ENCODE peak calls at places on chromosomes 7 and 10, in eight cellular contexts. L, B, R, T, I, K, H and V are unnamed samples.

GRCh38 chr10:26380815-26381214 is 57.3 kb upstream of the APBB1IP start:
- DNase-seq in L (no peak), B (no peak), R (no peak), T (no peak), I (no peak), K (no peak), H (no peak), V (no peak)

GRCh38 chr10:100637785-100638184 is 102.0 kb downstream of the HIF1AN start:
- DNase-seq in L (no peak), B (no peak), R (no peak), T (peak; percentile 16), I (no peak), K (no peak), H (no peak), V (no peak)

GRCh38 chr10:47404446-47404845 is 20.4 kb upstream of the ZNF488 start:
- DNase-seq in L (no peak), B (no peak), R (peak; percentile 2), T (no peak), I (no peak), K (no peak), H (peak; percentile 71), V (no peak)

GRCh38 chr7:106618480-106618879 is 42.5 kb downstream of the CCDC71L start:
- DNase-seq in L (no peak), B (no peak), R (no peak), T (no peak), I (no peak), K (no peak), H (no peak), V (no peak)

GRCh38 chr10:77582710-77583115 is 54.9 kb downstream of the KCNMA1 start:
- DNase-seq in L (no peak), B (no peak), R (no peak), T (no peak), I (no peak), K (no peak), H (no peak), V (peak; percentile 88)

GRCh38 chr10:92052088-92052487 is 128.5 kb downstream of the BTAF1 start:
- DNase-seq in L (peak; percentile 60), B (peak; percentile 81), R (no peak), T (no peak), I (no peak), K (no peak), H (no peak), V (no peak)

GRCh38 chr7:26686448-26686981 is 177.9 kb downstream of the SKAP2 start:
- DNase-seq in L (no peak), B (no peak), R (peak; percentile 22), T (no peak), I (no peak), K (no peak), H (no peak), V (peak; percentile 31)

GRCh38 chr10:102020938-102021337 is 35.0 kb downstream of the ARMH3 start:
- DNase-seq in L (no peak), B (no peak), R (no peak), T (peak; percentile 5), I (no peak), K (no peak), H (no peak), V (no peak)

GRCh38 chr7:132270517-132270916 is 305.8 kb downstream of the PLXNA4 start:
- DNase-seq in L (no peak), B (no peak), R (no peak), T (no peak), I (no peak), K (no peak), H (no peak), V (peak; percentile 1)

GRCh38 chr7:18547509-18548187 is 52.1 kb downstream of the HDAC9 start:
- DNase-seq in L (no peak), B (no peak), R (no peak), T (no peak), I (no peak), K (no peak), H (no peak), V (no peak)

GRCh38 chr7:128863433-128863989 is 855 bp downstream of the ATP6V1F start:
- DNase-seq in L (no peak), B (no peak), R (no peak), T (peak; percentile 67), I (no peak), K (no peak), H (no peak), V (peak; percentile 63)

GRCh38 chr10:45592432-45592831 is 80.1 kb downstream of the ZFAND4 start:
- DNase-seq in L (no peak), B (no peak), R (no peak), T (no peak), I (no peak), K (no peak), H (no peak), V (no peak)

GRCh38 chr7:83413831-83414230 is 235.1 kb downstream of the SEMA3E start:
- DNase-seq in L (no peak), B (no peak), R (no peak), T (no peak), I (no peak), K (no peak), H (no peak), V (no peak)

GRCh38 chr7:19519443-19519977 is 189.3 kb downstream of the POLR1F start:
- DNase-seq in L (peak; percentile 10), B (peak; percentile 20), R (no peak), T (no peak), I (no peak), K (no peak), H (no peak), V (peak; percentile 64)

GRCh38 chr10:120098242-120098930 is 205.9 kb downstream of the SEC23IP start:
- DNase-seq in L (no peak), B (no peak), R (no peak), T (no peak), I (no peak), K (no peak), H (no peak), V (no peak)

GRCh38 chr10:15863733-15864132 is 3.4 kb upstream of the MINDY3 start:
- DNase-seq in L (no peak), B (no peak), R (no peak), T (no peak), I (no peak), K (no peak), H (no peak), V (no peak)

GRCh38 chr7:130708001-130708400 is 21.7 kb upstream of the TSGA13 start:
- DNase-seq in L (no peak), B (no peak), R (no peak), T (no peak), I (no peak), K (no peak), H (no peak), V (no peak)

GRCh38 chr7:142800103-142800502 is 29.3 kb downstream of the PRSS2 start:
- DNase-seq in L (no peak), B (no peak), R (no peak), T (no peak), I (no peak), K (no peak), H (no peak), V (no peak)

GRCh38 chr10:59876695-59877094 is 29.7 kb downstream of the CCDC6 start:
- DNase-seq in L (no peak), B (no peak), R (no peak), T (no peak), I (no peak), K (no peak), H (no peak), V (peak; percentile 33)

GRCh38 chr7:117019786-117020604 is 66.7 kb downstream of the ST7 start:
- DNase-seq in L (peak; percentile 77), B (peak; percentile 57), R (peak; percentile 20), T (no peak), I (peak; percentile 86), K (no peak), H (peak; percentile 74), V (peak; percentile 92)

GRCh38 chr10:24415455-24416169 is 206.7 kb downstream of the KIAA1217 start:
- DNase-seq in L (peak; percentile 85), B (peak; percentile 91), R (peak; percentile 87), T (no peak), I (no peak), K (no peak), H (peak; percentile 72), V (peak; percentile 27)

GRCh38 chr10:92965314-92965713 is 95.3 kb upstream of the CYP26C1 start:
- DNase-seq in L (no peak), B (no peak), R (peak; percentile 25), T (no peak), I (no peak), K (no peak), H (no peak), V (peak; percentile 28)